ENCODE peak calls at places on chromosomes 5 and 9, in four cellular contexts. P, U, D and L are unnamed samples.

GRCh38 chr5:77935516-77936364 is 159.6 kb upstream of the TBCA start:
- DNase-seq in D (no peak), P (peak), U (no peak), L (no peak)

GRCh38 chr5:74851684-74852353 is 14.4 kb downstream of the FAM169A start:
- DNase-seq in P (no peak), D (no peak), U (no peak), L (no peak)

GRCh38 chr5:78666041-78666444 is 17.5 kb upstream of the LHFPL2 start:
- DNase-seq in D (no peak), P (no peak), U (no peak), L (no peak)

GRCh38 chr9:113999256-114000062 is 78.6 kb downstream of the AMBP start:
- DNase-seq in P (no peak), D (peak), U (no peak), L (no peak)

GRCh38 chr9:71692337-71692736 is 76.0 kb downstream of the CEMIP2 start:
- DNase-seq in D (no peak), U (no peak), P (no peak), L (no peak)

GRCh38 chr5:161580621-161581020 is 34.1 kb upstream of the GABRB2 start:
- DNase-seq in D (no peak), U (no peak), P (no peak), L (no peak)

GRCh38 chr9:129027685-129028191 is 393 bp downstream of the SH3GLB2 start:
- DNase-seq in P (no peak), U (no peak), D (no peak), L (no peak)

GRCh38 chr5:36722913-36723312 is 116.5 kb downstream of the SLC1A3 start:
- DNase-seq in D (no peak), P (no peak), U (no peak), L (no peak)

GRCh38 chr5:155189476-155189875 is 175.9 kb downstream of the KIF4B start:
- DNase-seq in U (no peak), P (no peak), D (no peak), L (no peak)

GRCh38 chr5:180670586-180671359 is 21.4 kb upstream of the FLT4 start:
- DNase-seq in P (peak), D (peak), U (peak), L (no peak)

GRCh38 chr5:57450991-57451876 is 31.4 kb downstream of the ACTBL2 start:
- DNase-seq in U (no peak), P (no peak), D (no peak), L (no peak)

GRCh38 chr5:32785639-32786216 is 74.6 kb downstream of the NPR3 start:
- DNase-seq in P (no peak), D (no peak), U (no peak), L (no peak)

GRCh38 chr9:37200572-37201005 is 80.2 kb downstream of the ZCCHC7 start:
- DNase-seq in U (peak), D (no peak), P (no peak), L (no peak)

GRCh38 chr9:35728041-35728971 is 3.7 kb downstream of the TLN1 start:
- DNase-seq in U (peak), P (peak), D (peak), L (no peak)

GRCh38 chr5:127028822-127029457 is 1.4 kb downstream of the MARCHF3 start:
- DNase-seq in D (no peak), P (no peak), U (no peak), L (no peak)

GRCh38 chr9:127155314-127155713 is 32.9 kb upstream of the ANGPTL2 start:
- DNase-seq in P (no peak), U (no peak), D (no peak), L (no peak)

GRCh38 chr9:4126184-4126865 is 173.5 kb downstream of the GLIS3 start:
- DNase-seq in D (no peak), P (no peak), U (peak), L (no peak)

GRCh38 chr9:75997196-75997595 is 106.7 kb downstream of the PCSK5 start:
- DNase-seq in D (no peak), U (no peak), P (no peak), L (no peak)

GRCh38 chr5:57410374-57411320 is 72.0 kb downstream of the ACTBL2 start:
- DNase-seq in D (no peak), P (no peak), U (no peak), L (no peak)